ENCODE peak calls at places on chromosomes 13 and 19, in six cellular contexts. E, A, W, Z, Y and U are unnamed samples.

GRCh38 chr13:99315186-99315585 is 8.0 kb upstream of the GPR183 start:
- DNase-seq in W (no peak), Y (no peak), A (no peak), E (no peak), Z (no peak), U (no peak)

GRCh38 chr19:56089344-56089743 is 31.8 kb downstream of the ZNF787 start:
- DNase-seq in A (no peak), Y (no peak), Z (no peak), E (no peak), W (no peak), U (no peak)

GRCh38 chr13:25276748-25277147 is 10.5 kb downstream of the MTMR6 start:
- DNase-seq in W (no peak), Y (no peak), Z (no peak), A (peak), E (no peak), U (no peak)

GRCh38 chr19:47156861-47157454 is 26.3 kb downstream of the SAE1 start:
- DNase-seq in Y (no peak), W (no peak), E (no peak), A (no peak), Z (no peak), U (no peak)

GRCh38 chr19:2777952-2778683 is 5.0 kb downstream of the SGTA start:
- DNase-seq in Y (no peak), Z (no peak), W (no peak), E (no peak), A (no peak), U (no peak)

GRCh38 chr13:66341978-66342377 is 888.2 kb downstream of the PCDH9 start:
- DNase-seq in W (no peak), A (no peak), Z (no peak), Y (no peak), E (no peak), U (no peak)

GRCh38 chr19:6248341-6248740 is 31.4 kb downstream of the MLLT1 start:
- DNase-seq in E (no peak), A (no peak), Z (no peak), Y (no peak), W (no peak), U (no peak)

GRCh38 chr19:46206176-46206575 is 23.4 kb upstream of the IGFL1 start:
- DNase-seq in Y (no peak), E (no peak), A (no peak), W (no peak), Z (no peak), U (no peak)

GRCh38 chr19:8695911-8696310 is 2.7 kb downstream of the ACTL9 start:
- DNase-seq in A (no peak), Z (no peak), Y (no peak), W (no peak), E (no peak), U (no peak)